ENCODE peak calls at places on chromosomes 16 and 17, in eight cellular contexts. F is upper lobe of right lung, B is BE2C, O is prostate gland, D is GM23338, X is mucosa of descending colon, S is fibroblast of mammary gland, M is retinal pigment epithelial cell. C is an unnamed sample.

GRCh38 chr17:66420961-66421371 is 118.6 kb downstream of the PRKCA start:
- DNase-seq in S (peak; percentile 91), B (no peak), O (no peak), F (no peak), X (no peak), M (no peak), D (no peak), C (no peak)

GRCh38 chr16:74999208-74999682 is 421 bp downstream of the ZNRF1 start:
- DNase-seq in B (peak; percentile 36), M (no peak), F (peak; percentile 70), O (peak; percentile 10), S (no peak), X (no peak), D (peak; percentile 36), C (no peak)

GRCh38 chr17:28404007-28404406 is 2.0 kb downstream of the SLC46A1 start:
- DNase-seq in D (no peak), S (no peak), F (no peak), B (no peak), X (no peak), O (no peak), M (peak; percentile 18), C (no peak)

GRCh38 chr16:61862756-61863155 is 173.5 kb downstream of the CDH8 start:
- DNase-seq in O (no peak), M (no peak), S (no peak), B (no peak), D (no peak), X (no peak), F (no peak), C (no peak)

GRCh38 chr16:48054881-48055601 is 100.8 kb downstream of the ABCC12 start:
- DNase-seq in F (no peak), O (peak; percentile 23), M (no peak), B (peak; percentile 51), X (no peak), D (peak; percentile 85), S (peak; percentile 70), C (no peak)

GRCh38 chr17:50660042-50660886 is 25.6 kb downstream of the ABCC3 start:
- DNase-seq in S (peak; percentile 34), D (no peak), M (no peak), O (peak; percentile 58), F (no peak), B (peak; percentile 67), X (peak; percentile 73), C (no peak)

GRCh38 chr16:3857189-3858013 is 23.1 kb downstream of the CREBBP start:
- DNase-seq in X (no peak), O (no peak), B (no peak), F (no peak), M (no peak), S (peak; percentile 76), D (no peak), C (no peak)

GRCh38 chr17:14211778-14212177 is 24.9 kb downstream of the CDRT15 start:
- DNase-seq in X (peak; percentile 57), D (peak; percentile 54), F (peak; percentile 72), M (no peak), S (no peak), O (no peak), B (no peak), C (no peak)

DNA sequence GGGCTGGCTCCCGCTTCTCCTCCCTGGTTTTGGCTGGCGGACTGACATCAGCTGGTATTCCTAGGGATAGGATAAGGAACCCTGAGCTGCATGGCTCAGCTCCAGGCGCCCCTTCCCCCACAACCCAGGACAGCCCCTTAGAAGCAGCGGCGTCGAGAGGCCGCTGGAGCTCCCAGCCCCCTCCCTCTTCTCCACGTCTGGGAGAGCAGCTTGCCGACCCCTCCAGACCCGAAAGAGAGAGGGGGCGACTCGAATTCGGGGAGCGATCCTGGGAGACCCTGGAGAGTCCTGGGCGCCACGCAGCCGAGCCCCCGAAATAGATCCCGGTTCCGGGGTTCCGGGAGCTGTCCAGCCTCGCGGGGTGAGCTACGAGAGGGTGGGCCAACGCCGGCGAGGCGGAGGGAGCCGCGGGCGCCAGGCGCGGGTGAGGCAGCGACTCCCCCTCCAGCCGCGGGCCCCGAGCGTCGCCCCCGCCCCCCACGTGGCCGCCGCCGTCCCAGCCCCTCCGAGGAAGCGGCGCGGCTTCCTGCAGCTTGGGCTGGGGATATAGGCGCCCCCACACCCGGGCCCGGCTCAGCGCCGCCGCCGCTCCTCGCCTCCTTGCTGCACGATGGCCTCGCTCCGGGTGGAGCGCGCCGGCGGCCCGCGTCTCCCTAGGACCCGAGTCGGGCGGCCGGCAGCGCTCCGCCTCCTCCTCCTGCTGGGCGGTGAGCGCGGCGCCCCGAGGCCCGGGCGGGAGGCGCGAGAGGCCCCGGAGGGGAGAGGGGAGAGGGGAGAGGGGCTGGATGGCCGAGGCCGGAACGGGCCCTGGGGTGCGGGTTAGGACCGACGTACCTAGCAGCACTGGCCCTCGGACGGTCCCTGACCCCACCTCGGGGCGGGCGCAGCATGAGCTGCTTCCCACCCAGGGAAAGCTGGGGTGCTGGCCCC is at the start of gene RAMP2:
- DNase-seq in F (peak; percentile 69), S (no peak), M (no peak), D (peak; percentile 73), X (peak; percentile 49), B (peak; percentile 51), O (no peak), C (no peak)
- H3K4me3 ChIP-seq in F (peak within 1 kb of the TSS; percentile 58), S (peak within 1 kb of the TSS; percentile 16), M (peak within 1 kb of the TSS; percentile 30), D (peak within 1 kb of the TSS; percentile 80), X (no peak within 1 kb of the TSS), B (peak within 1 kb of the TSS; percentile 29), O (peak within 1 kb of the TSS; percentile 52), C (peak within 1 kb of the TSS; percentile 38)

GRCh38 chr17:58432806-58433573 is 15.7 kb upstream of the RNF43 start:
- DNase-seq in X (no peak), S (no peak), B (no peak), O (no peak), F (no peak), D (no peak), M (no peak), C (no peak)
- TF ChIP-seq CTCF in X (no peak), S (no peak), B (no peak), O (no peak), F (no peak), D (peak; percentile 20), M (peak; percentile 12), C (no peak)

GRCh38 chr16:70717065-70717464 is 31.2 kb upstream of the MTSS2 start:
- DNase-seq in O (no peak), F (no peak), X (no peak), D (no peak), B (no peak), S (no peak), M (no peak), C (no peak)

GRCh38 chr16:70715113-70715711 is 29.4 kb upstream of the MTSS2 start:
- DNase-seq in S (peak; percentile 97), B (peak; percentile 90), O (peak; percentile 84), X (peak; percentile 77), M (peak; percentile 91), F (peak; percentile 82), D (no peak), C (peak; percentile 98)

GRCh38 chr16:70717817-70718216 is 32.0 kb upstream of the MTSS2 start:
- DNase-seq in S (no peak), D (no peak), F (no peak), M (no peak), O (no peak), X (no peak), B (no peak), C (no peak)

GRCh38 chr16:70714526-70715112 is 28.8 kb upstream of the MTSS2 start:
- DNase-seq in M (no peak), B (no peak), S (no peak), F (no peak), X (no peak), O (no peak), D (no peak), C (no peak)

GRCh38 chr16:70715860-70716357 is 30.1 kb upstream of the MTSS2 start:
- DNase-seq in O (no peak), F (no peak), D (no peak), X (no peak), B (no peak), S (no peak), M (peak; percentile 81), C (no peak)
- H3K4me3 ChIP-seq in O (no peak overlapping the region), F (no peak overlapping the region), D (no peak overlapping the region), X (no peak overlapping the region), B (peak overlapping the region; percentile 7), S (no peak overlapping the region), M (peak overlapping the region; percentile 0), C (no peak overlapping the region)

GRCh38 chr17:57783338-57783742 is 38.2 kb upstream of the CCDC182 start:
- DNase-seq in D (peak; percentile 93), M (no peak), O (peak; percentile 62), B (peak; percentile 95), F (peak; percentile 87), X (peak; percentile 55), S (peak; percentile 20), C (no peak)
- TF ChIP-seq CTCF in D (peak; percentile 97), M (peak; percentile 87), O (peak; percentile 74), B (peak; percentile 84), F (peak; percentile 81), X (peak; percentile 63), S (peak; percentile 55), C (peak; percentile 75)

GRCh38 chr16:89485701-89486246 is 4.6 kb downstream of the ANKRD11 start:
- DNase-seq in B (no peak), X (no peak), O (no peak), M (no peak), D (no peak), S (no peak), F (no peak), C (no peak)
- H3K4me3 ChIP-seq in B (no peak overlapping the region), X (no peak overlapping the region), O (no peak overlapping the region), M (no peak overlapping the region), D (peak overlapping the region; percentile 7), S (no peak overlapping the region), F (no peak overlapping the region), C (no peak overlapping the region)

C was measured in BJ.